ENCODE peak calls at places on chromosomes 11 and 22, in six cellular contexts. U is H54, H is A549, Z is spleen, K is IMR-90, F is GM12891. L is an unnamed sample.

GRCh38 chr11:110425751-110426545 is 3.8 kb upstream of the FDX1 start:
- DNase-seq in U (no peak), H (no peak), F (no peak), K (peak; percentile 88), Z (no peak), L (no peak)

GRCh38 chr11:76143274-76143673 is 63.0 kb downstream of the WNT11 start:
- DNase-seq in F (no peak), Z (no peak), H (no peak), U (no peak), K (no peak), L (no peak)

GRCh38 chr11:134578807-134579708 is 167.0 kb upstream of the B3GAT1 start:
- DNase-seq in U (no peak), H (no peak), K (no peak), F (no peak), Z (no peak), L (no peak)

GRCh38 chr11:20617346-20617745 is 17.9 kb downstream of the SLC6A5 start:
- DNase-seq in H (no peak), F (no peak), U (no peak), Z (no peak), K (no peak), L (no peak)

GRCh38 chr11:100573911-100574513 is 113.1 kb upstream of the ARHGAP42 start:
- DNase-seq in F (no peak), K (no peak), Z (no peak), U (no peak), H (no peak), L (no peak)

GRCh38 chr11:119722281-119722794 is 6.7 kb downstream of the NECTIN1 start:
- DNase-seq in Z (no peak), F (no peak), H (no peak), U (no peak), K (no peak), L (no peak)

GRCh38 chr11:76327756-76328388 is 53.1 kb downstream of the THAP12 start:
- DNase-seq in U (no peak), K (no peak), Z (no peak), H (no peak), F (no peak), L (no peak)

GRCh38 chr22:22848364-22848866 is 39.2 kb upstream of the IGLL5 start:
- DNase-seq in U (peak; percentile 11), Z (peak; percentile 85), K (peak; percentile 31), H (peak; percentile 38), F (no peak), L (peak; percentile 65)

GRCh38 chr11:34926101-34926830 is 9.8 kb downstream of the PDHX start:
- DNase-seq in F (no peak), Z (no peak), H (peak; percentile 53), U (no peak), K (peak; percentile 62), L (no peak)

GRCh38 chr11:72041364-72042058 is 38.8 kb downstream of the NUMA1 start:
- DNase-seq in F (no peak), U (peak; percentile 55), K (peak; percentile 75), Z (peak; percentile 87), H (peak; percentile 65), L (peak; percentile 83)

GRCh38 chr22:37610480-37611148 is 2.0 kb downstream of the GGA1 start:
- DNase-seq in U (no peak), K (no peak), Z (peak; percentile 79), H (no peak), F (no peak), L (no peak)

GRCh38 chr11:11608783-11609232 is 13.0 kb downstream of the GALNT18 start:
- DNase-seq in U (peak; percentile 34), K (peak; percentile 71), Z (no peak), H (peak; percentile 29), F (no peak), L (no peak)

GRCh38 chr11:104653011-104653806 is 245.1 kb downstream of the CASP12 start:
- DNase-seq in F (no peak), U (no peak), Z (no peak), K (no peak), H (no peak), L (peak; percentile 62)

GRCh38 chr11:77124041-77124440 is 4.0 kb upstream of the MYO7A start:
- DNase-seq in K (no peak), H (no peak), Z (no peak), F (no peak), U (no peak), L (no peak)

DNA sequence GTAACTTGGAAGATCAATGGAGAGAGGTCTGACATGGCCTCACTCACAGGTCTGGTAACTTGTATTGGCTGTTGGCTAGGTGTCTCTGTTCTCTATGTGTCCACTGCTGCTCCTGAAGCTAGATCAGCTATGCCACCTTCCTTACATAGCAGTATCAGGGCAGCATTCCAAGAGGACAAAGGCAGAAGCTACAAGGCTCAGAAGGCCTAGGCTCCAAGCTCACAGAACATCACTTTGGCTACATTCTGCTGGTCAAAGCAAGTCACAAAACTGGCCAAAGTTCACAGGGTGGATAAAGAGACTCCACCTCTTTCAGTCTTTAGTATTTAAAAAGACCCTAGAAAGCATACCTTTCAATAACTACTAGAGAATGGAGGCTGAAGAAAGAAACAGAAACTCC is 4.1 kb downstream of the SLC5A12 start:
- DNase-seq in Z (no peak), K (no peak), F (no peak), U (no peak), H (no peak), L (no peak)
- TF ChIP-seq POLR2A in Z (no peak), K (no peak), F (no peak), U (no peak), H (no peak), L (no peak)

DNA sequence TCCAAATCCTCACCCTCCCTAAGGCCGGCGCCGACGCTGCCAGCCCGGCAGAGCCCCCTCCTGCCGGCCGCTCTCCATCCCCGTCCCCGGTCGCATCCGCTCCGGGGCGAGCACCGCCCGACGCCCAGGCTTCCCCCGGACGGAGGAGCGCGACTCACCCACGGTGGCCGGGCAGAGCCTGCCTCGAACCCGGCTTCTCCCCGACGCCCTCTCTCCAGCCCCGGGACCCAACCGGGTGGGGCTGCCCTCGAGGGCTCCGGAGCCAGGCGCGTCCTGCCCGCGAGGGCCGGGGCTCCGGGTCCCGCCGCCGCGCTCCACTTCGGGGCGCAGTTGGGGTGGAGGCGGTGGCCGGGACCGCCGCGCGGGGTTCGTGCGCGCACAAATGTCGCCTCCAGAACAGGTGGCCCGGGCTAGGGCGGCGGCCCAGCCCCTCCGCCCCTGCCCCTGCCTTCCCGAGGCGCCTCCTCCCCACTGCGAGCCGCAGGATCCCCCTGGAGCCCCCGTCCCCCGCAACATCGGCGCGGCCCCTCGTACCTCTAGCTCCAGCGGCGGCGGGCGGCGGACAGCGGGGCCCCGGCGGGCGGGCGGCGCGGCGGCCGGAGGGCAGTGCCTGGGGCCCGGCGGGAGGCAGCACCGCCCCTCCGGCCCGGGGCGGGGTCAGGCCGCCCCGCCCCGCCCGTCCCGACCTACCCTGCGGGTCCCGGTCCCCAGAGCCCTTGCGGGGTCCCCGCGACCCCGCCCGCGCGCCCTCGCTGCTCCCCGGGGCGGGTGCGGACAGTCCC is at the start of gene A4GALT:
- DNase-seq in K (no peak), H (no peak), U (no peak), F (no peak), Z (peak; percentile 83), L (no peak)
- TF ChIP-seq POLR2A in K (no peak), H (no peak), U (no peak), F (no peak), Z (no peak), L (no peak)

GRCh38 chr11:65425971-65426838 is 3.6 kb downstream of the NEAT1 start:
- DNase-seq in K (peak; percentile 89), Z (no peak), U (no peak), H (peak; percentile 78), F (no peak), L (peak; percentile 30)
- TF ChIP-seq POLR2A in K (no peak), Z (no peak), U (no peak), H (no peak), F (peak; percentile 67), L (no peak)

DNA sequence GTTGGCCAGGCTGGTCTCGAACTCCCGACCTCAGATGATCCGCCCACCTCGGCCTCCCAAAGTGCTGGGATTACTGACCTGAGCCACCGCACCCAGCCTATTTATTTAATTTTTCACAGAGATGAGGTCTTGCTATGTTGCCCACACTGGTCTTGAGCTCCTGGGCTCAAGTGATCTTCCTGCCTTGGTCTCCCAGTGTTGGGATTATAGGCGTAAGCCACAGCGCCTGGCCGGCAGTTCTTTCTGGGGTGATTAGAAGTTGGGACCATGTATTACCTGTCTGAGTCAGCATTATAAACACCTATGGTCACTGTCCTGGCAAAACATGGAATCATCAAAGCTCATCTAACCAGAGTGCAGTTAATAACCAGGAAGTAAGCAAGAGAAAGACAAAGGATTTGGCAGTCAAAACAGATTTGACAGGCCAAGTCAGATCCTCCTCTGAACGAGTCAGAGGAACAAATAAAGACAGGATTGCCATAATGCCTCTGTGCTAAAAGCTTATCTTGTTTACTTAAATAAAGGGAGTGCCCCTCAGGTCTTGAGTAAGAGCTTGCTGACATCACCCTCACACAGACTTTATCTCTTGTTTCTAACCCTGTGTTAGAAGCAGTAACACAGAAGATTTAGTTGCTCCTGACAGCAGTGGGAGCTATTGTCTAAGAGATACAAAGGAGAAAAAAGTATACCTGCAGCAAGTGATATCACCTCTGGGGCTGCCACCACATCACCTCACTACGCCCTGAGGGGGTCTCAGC is 3.7 kb downstream of the SERPIND1 start:
- DNase-seq in Z (no peak), K (peak; percentile 94), F (no peak), H (peak; percentile 85), U (peak; percentile 50), L (peak; percentile 75)
- TF ChIP-seq POLR2A in Z (no peak), K (no peak), F (no peak), H (no peak), U (no peak), L (no peak)